ENCODE peak calls at places on chromosome 5, in ten cellular contexts. W is stimulated activated CD4-positive, alpha-beta T cell treated with anti-CD3 and anti-CD28 coated beads, Interleukin-1b, Interleukin-23, amount 100 ng/mL, for 24 hours; F is epithelial cell of esophagus; Y is NCI-H1105; P is fibroblast of pulmonary artery; U is skeletal muscle cell; R is left cardiac atrium; B is HFF-Myc; S is effector memory CD8-positive, alpha-beta T cell; E is glutamatergic neuron. Z is an unnamed sample.
A peak's percentile ranks its signal among the peaks of the same experiment; 100 is the strongest.

GRCh38 chr5:32538031-32538547 is 47.3 kb upstream of the SUB1 start:
- DNase-seq in Y (no peak), E (no peak), W (no peak), B (no peak), S (peak; percentile 36), P (peak; percentile 33), U (no peak), R (peak; percentile 27), F (no peak), Z (peak; percentile 54)

GRCh38 chr5:68533571-68534051 is 318.1 kb downstream of the PIK3R1 start:
- DNase-seq in U (no peak), P (no peak), S (no peak), B (no peak), W (no peak), E (no peak), F (no peak), R (no peak), Y (peak; percentile 77), Z (no peak)

GRCh38 chr5:83069406-83069805 is 7.8 kb downstream of the TMEM167A start:
- DNase-seq in B (no peak), P (peak; percentile 24), U (no peak), Y (no peak), E (no peak), W (no peak), R (no peak), F (peak; percentile 38), S (no peak), Z (no peak)

GRCh38 chr5:31561936-31562335 is 29.8 kb downstream of the C5orf22 start:
- DNase-seq in F (no peak), W (no peak), P (no peak), B (no peak), U (no peak), Y (no peak), S (no peak), E (no peak), R (no peak), Z (no peak)

GRCh38 chr5:82699737-82700136 is 377.5 kb downstream of the TMEM167A start:
- DNase-seq in P (no peak), W (no peak), F (no peak), R (no peak), Y (no peak), U (no peak), B (no peak), S (no peak), E (no peak), Z (no peak)

GRCh38 chr5:73499756-73500155 is 1.5 kb downstream of the BTF3 start:
- DNase-seq in R (no peak), F (peak; percentile 54), U (no peak), Y (no peak), P (no peak), B (no peak), E (no peak), W (no peak), S (no peak), Z (no peak)

GRCh38 chr5:91076138-91076537 is 307.0 kb downstream of the ARRDC3 start:
- DNase-seq in Y (no peak), U (no peak), E (no peak), S (no peak), W (no peak), R (no peak), F (no peak), B (no peak), P (no peak), Z (no peak)

GRCh38 chr5:15013654-15014463 is 142.3 kb upstream of the ANKH start:
- DNase-seq in B (peak; percentile 58), R (no peak), S (no peak), U (no peak), E (no peak), Y (peak; percentile 35), F (peak; percentile 73), W (no peak), P (peak; percentile 87), Z (peak; percentile 69)

GRCh38 chr5:98839469-98840383 is 66.3 kb downstream of the RGMB start:
- DNase-seq in B (no peak), Y (no peak), F (peak; percentile 5), P (peak; percentile 40), U (no peak), E (no peak), W (no peak), S (no peak), R (no peak), Z (no peak)

GRCh38 chr5:168328804-168329203 is 37.4 kb downstream of the WWC1 start:
- DNase-seq in R (no peak), B (no peak), F (no peak), W (no peak), P (no peak), S (no peak), Y (peak; percentile 65), E (no peak), U (no peak), Z (no peak)

GRCh38 chr5:33657804-33658435 is 217.2 kb downstream of the TARS1 start:
- DNase-seq in S (no peak), Y (no peak), F (no peak), B (no peak), R (no peak), W (no peak), E (no peak), P (no peak), U (no peak), Z (no peak)

GRCh38 chr5:32563614-32564013 is 21.7 kb upstream of the SUB1 start:
- DNase-seq in B (no peak), F (no peak), W (no peak), Y (no peak), S (no peak), R (no peak), E (no peak), U (no peak), P (no peak), Z (no peak)

GRCh38 chr5:109318455-109319108 is 91.2 kb downstream of the PJA2 start:
- DNase-seq in F (peak; percentile 8), S (no peak), W (no peak), E (no peak), R (no peak), U (no peak), B (no peak), P (no peak), Y (no peak), Z (peak; percentile 42)

GRCh38 chr5:39005566-39006232 is 68.5 kb downstream of the RICTOR start:
- DNase-seq in Y (no peak), P (peak; percentile 24), F (peak; percentile 34), B (no peak), R (no peak), S (no peak), U (no peak), E (no peak), W (no peak), Z (peak; percentile 37)

GRCh38 chr5:124103671-124104070 is 591.7 kb downstream of the CSNK1G3 start:
- DNase-seq in E (no peak), P (no peak), W (no peak), F (peak; percentile 87), R (no peak), S (no peak), B (no peak), Y (no peak), U (no peak), Z (peak; percentile 81)

Z was measured in MCF 10A.